ENCODE peak calls at places on chromosomes 6 and 20, in ten cellular contexts. F, E, V, I, Q, L, X, H, R and Y are unnamed samples. For H3K4me1, the result is how much of the 10 kb centered on the place peaks cover.

GRCh38 chr6:170049641-170050491 is 241.0 kb downstream of the DLL1 start:
- DNase-seq in R (peak), Q (peak), H (peak), V (peak), F (no peak), I (peak), L (peak), E (no peak), X (no peak), Y (peak)

GRCh38 chr6:96877151-96877550 is 20.5 kb downstream of the NDUFAF4 start:
- DNase-seq in R (no peak), V (no peak), I (no peak), L (no peak), Q (no peak), E (no peak), H (no peak), X (no peak), F (no peak), Y (no peak)

GRCh38 chr20:51385941-51386530 is 156.5 kb downstream of the NFATC2 start:
- DNase-seq in H (no peak), Q (peak), E (peak), V (peak), L (no peak), I (no peak), F (no peak), R (no peak), X (peak), Y (no peak)

GRCh38 chr6:31058128-31058894 is 48.0 kb downstream of the MUC22 start:
- DNase-seq in R (no peak), I (no peak), Q (no peak), F (peak), L (no peak), X (peak), V (no peak), E (peak), H (no peak), Y (no peak)

GRCh38 chr20:10584319-10584812 is 89.4 kb downstream of the JAG1 start:
- DNase-seq in X (no peak), E (no peak), I (no peak), Q (no peak), L (no peak), R (no peak), F (no peak), V (no peak), H (no peak), Y (no peak)

GRCh38 chr6:139030211-139030530 is 1.6 kb downstream of the ABRACL start:
- DNase-seq in F (no peak), L (no peak), E (no peak), H (no peak), Q (no peak), V (no peak), X (peak), R (no peak), I (no peak), Y (no peak)

GRCh38 chr20:44215125-44215524 is 4.6 kb upstream of the OSER1 start:
- DNase-seq in V (peak), L (peak), Q (peak), H (peak), X (peak), F (peak), R (peak), I (peak), E (peak), Y (peak)

GRCh38 chr6:143115698-143116097 is 55.0 kb downstream of the AIG1 start:
- DNase-seq in E (no peak), R (no peak), H (no peak), I (no peak), X (no peak), V (no peak), L (no peak), F (no peak), Q (no peak), Y (no peak)

GRCh38 chr6:29627762-29628418 is 5.1 kb downstream of the GABBR1 start:
- DNase-seq in H (peak), R (peak), X (peak), F (peak), Q (peak), I (peak), E (peak), V (peak), L (peak), Y (peak)

GRCh38 chr6:57242505-57242904 is 20.4 kb upstream of the RAB23 start:
- DNase-seq in H (no peak), F (peak), V (no peak), R (no peak), L (no peak), I (no peak), E (peak), Q (no peak), X (no peak), Y (no peak)

GRCh38 chr6:107735906-107736635 is 88.0 kb downstream of the SCML4 start:
- DNase-seq in L (no peak), E (no peak), F (no peak), X (no peak), H (no peak), Q (no peak), I (no peak), V (no peak), R (no peak), Y (no peak)

GRCh38 chr6:4164043-4164442 is 28.7 kb upstream of the ECI2 start:
- DNase-seq in F (no peak), V (no peak), E (no peak), I (no peak), R (no peak), Q (no peak), H (no peak), L (no peak), X (no peak), Y (no peak)

GRCh38 chr20:46398963-46399362 is 7.5 kb downstream of the ELMO2 start:
- DNase-seq in H (no peak), Q (peak), V (no peak), I (no peak), X (no peak), L (no peak), E (no peak), R (no peak), F (no peak), Y (no peak)

GRCh38 chr20:7411075-7411474 is 529.2 kb downstream of the HAO1 start:
- DNase-seq in E (no peak), V (no peak), R (no peak), I (no peak), X (no peak), L (no peak), F (no peak), Q (no peak), H (no peak), Y (no peak)

GRCh38 chr20:51447097-51447764 is 95.3 kb downstream of the NFATC2 start:
- DNase-seq in I (no peak), H (peak), F (peak), V (no peak), X (peak), R (peak), L (peak), E (peak), Q (peak), Y (peak)

GRCh38 chr6:19669206-19669605 is 168.0 kb upstream of the ID4 start:
- DNase-seq in X (no peak), I (no peak), E (no peak), Q (no peak), H (no peak), L (no peak), V (no peak), R (no peak), F (peak), Y (no peak)

GRCh38 chr6:127864701-127865100 is 36.2 kb downstream of the THEMIS start:
- DNase-seq in V (no peak), X (no peak), R (no peak), Q (no peak), L (no peak), I (no peak), E (no peak), F (no peak), H (no peak), Y (no peak)

GRCh38 chr20:63059684-63060056 is 52.9 kb upstream of the BHLHE23 start:
- DNase-seq in Q (no peak), V (peak), E (no peak), L (no peak), F (no peak), I (peak), R (peak), H (no peak), X (no peak), Y (no peak)

GRCh38 chr6:7257521-7258230 is 55.3 kb downstream of the SSR1 start:
- DNase-seq in Q (no peak), L (no peak), E (no peak), H (no peak), X (no peak), R (no peak), F (no peak), I (no peak), V (no peak), Y (no peak)

GRCh38 chr6:111410371-111410770 is 72.6 kb downstream of the REV3L start:
- DNase-seq in H (no peak), R (no peak), L (no peak), I (no peak), E (no peak), V (no peak), Q (no peak), X (no peak), F (no peak), Y (no peak)

GRCh38 chr20:57735831-57736737 is 26.3 kb upstream of the PMEPA1 start:
- DNase-seq in R (peak), V (no peak), I (peak), F (no peak), E (no peak), Q (no peak), X (no peak), L (no peak), H (no peak), Y (no peak)

GRCh38 chr6:103983860-103984259 is 875.9 kb downstream of the HACE1 start:
- DNase-seq in R (no peak), Q (no peak), L (no peak), I (no peak), F (no peak), X (no peak), E (no peak), H (no peak), V (no peak), Y (no peak)

GRCh38 chr6:44630125-44631028 is 242.9 kb downstream of the CDC5L start:
- DNase-seq in H (no peak), V (no peak), L (no peak), R (no peak), Q (peak), E (peak), X (peak), I (peak), F (peak), Y (peak)

GRCh38 chr20:21259346-21259745 is 43.8 kb upstream of the XRN2 start:
- DNase-seq in F (no peak), Q (no peak), L (no peak), X (no peak), V (no peak), H (no peak), I (no peak), R (no peak), E (no peak), Y (no peak)

GRCh38 chr6:111763381-111763780 is 109.9 kb downstream of the FYN start:
- DNase-seq in I (no peak), L (no peak), H (no peak), E (peak), V (no peak), X (no peak), Q (no peak), R (no peak), F (peak), Y (no peak)

GRCh38 chr6:50270427-50270826 is 220.7 kb upstream of the DEFB112 start:
- DNase-seq in F (no peak), X (no peak), R (no peak), Q (no peak), I (no peak), L (no peak), H (no peak), V (no peak), E (no peak), Y (no peak)

GRCh38 chr6:50259903-50260302 is 210.2 kb upstream of the DEFB112 start:
- DNase-seq in R (no peak), L (no peak), H (no peak), E (no peak), I (no peak), X (no peak), F (no peak), V (no peak), Q (no peak), Y (no peak)

GRCh38 chr6:50264995-50265571 is 215.4 kb upstream of the DEFB112 start:
- DNase-seq in H (no peak), R (no peak), E (no peak), F (no peak), V (no peak), I (no peak), Q (no peak), X (peak), L (no peak), Y (no peak)
- TF ChIP-seq CTCF in H (no peak), R (no peak), E (no peak), F (no peak), V (peak), I (no peak), Q (no peak), X (peak), L (no peak), Y (no peak)

DNA sequence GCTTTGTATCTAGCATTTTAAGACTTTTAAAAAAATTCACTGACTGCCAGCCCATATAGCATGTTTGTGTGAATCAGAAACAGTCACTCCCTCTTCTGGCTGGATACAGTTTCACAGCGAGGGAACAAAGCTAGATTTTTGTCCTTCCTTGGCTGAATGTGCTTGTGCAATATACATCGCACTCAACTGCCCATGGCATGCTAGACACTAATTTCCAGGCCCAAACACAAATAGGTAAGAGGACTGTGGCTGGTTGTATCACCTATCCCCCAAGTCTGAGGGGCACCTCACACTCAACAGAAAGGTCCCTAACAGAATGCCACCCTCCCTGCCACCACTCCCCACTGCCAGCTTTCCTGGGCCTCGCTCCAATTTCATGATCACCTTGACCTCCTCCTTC is 16.2 kb upstream of the BLCAP start:
- DNase-seq in I (no peak), F (no peak), V (no peak), L (no peak), X (no peak), Q (no peak), E (peak), H (no peak), R (no peak), Y (no peak)
- H3K4me1 ChIP-seq in I (under half), F (under half), V (under half), L (under half), X (under half), Q (under half), E (under half), H (under half), R (under half), Y (under half)

GRCh38 chr6:141056945-141057635 is 1075.6 kb upstream of the GJE1 start:
- DNase-seq in R (no peak), E (no peak), I (no peak), L (no peak), F (peak), X (no peak), Q (no peak), V (no peak), H (no peak), Y (no peak)
- H3K4me3 ChIP-seq in R (no peak), E (no peak), I (no peak), L (no peak), F (no peak), X (no peak), Q (no peak), V (no peak), H (no peak), Y (no peak)

DNA sequence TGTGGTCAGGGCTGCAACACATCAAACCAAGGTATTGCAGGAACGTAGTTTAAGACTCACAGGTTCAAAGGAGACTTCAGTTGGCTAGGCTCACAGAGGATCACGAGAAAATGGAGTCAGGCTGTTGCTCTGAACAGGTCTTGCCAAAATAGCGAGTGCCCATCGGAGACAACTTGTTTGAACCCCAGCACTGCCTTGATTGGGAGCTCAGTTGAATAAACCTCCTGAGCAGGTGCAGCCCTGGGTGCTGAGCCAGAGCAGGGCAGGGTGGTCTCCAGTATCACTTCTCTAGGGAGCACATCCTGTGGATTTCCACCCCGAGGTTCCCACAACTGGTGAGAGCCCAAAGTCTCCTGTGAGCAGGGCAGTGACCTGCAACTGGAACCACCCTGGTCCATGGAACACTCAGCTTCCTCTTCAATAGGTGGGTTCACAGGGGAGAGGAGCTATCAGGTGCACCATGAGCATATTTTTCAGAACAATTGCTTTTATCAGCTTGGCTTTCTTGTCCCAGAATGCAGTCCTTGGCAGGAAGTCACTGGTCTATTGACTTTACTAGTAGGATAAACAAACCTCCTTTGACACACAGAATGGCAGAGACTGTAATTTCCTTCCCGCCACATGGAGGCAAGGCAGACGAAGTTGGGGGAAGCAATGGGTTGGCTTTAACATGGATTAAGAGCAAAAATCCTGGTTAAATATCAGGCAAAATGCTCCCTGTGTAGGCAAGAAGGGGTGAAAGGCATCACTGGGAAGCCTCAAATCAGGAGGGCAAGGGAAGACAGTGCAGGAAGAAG is 267.7 kb upstream of the FOXQ1 start:
- DNase-seq in Q (peak), X (no peak), H (peak), E (no peak), R (no peak), I (no peak), F (no peak), V (no peak), L (no peak), Y (peak)
- TF ChIP-seq CTCF in Q (no peak), X (no peak), H (peak), E (no peak), R (no peak), I (no peak), F (no peak), V (no peak), L (no peak), Y (no peak)